ENCODE peak calls at places on chromosomes 11 and 22, in six cellular contexts. X, U, K, O, W and P are unnamed samples.

GRCh38 chr22:24455751-24456426 is 28.5 kb downstream of the ADORA2A start:
- DNase-seq in U (peak; percentile 55), X (no peak), W (no peak), K (no peak), O (no peak), P (no peak)

GRCh38 chr11:106088896-106089295 is 11.4 kb downstream of the AASDHPPT start:
- DNase-seq in X (no peak), K (no peak), U (no peak), O (no peak), W (no peak), P (no peak)

GRCh38 chr11:18229501-18229900 is 7.1 kb downstream of the SAA4 start:
- DNase-seq in X (no peak), W (no peak), O (no peak), U (no peak), K (peak; percentile 12), P (no peak)

GRCh38 chr11:46290598-46291309 is 13.3 kb downstream of the CREB3L1 start:
- DNase-seq in W (peak; percentile 91), X (peak; percentile 94), O (no peak), U (peak; percentile 99), K (peak; percentile 40), P (peak; percentile 91)

GRCh38 chr11:46914363-46914762 is 4.0 kb downstream of the LRP4 start:
- DNase-seq in O (no peak), K (no peak), W (no peak), X (no peak), U (no peak), P (no peak)

GRCh38 chr11:35295751-35296150 is 123.6 kb downstream of the SLC1A2 start:
- DNase-seq in O (no peak), W (no peak), X (no peak), U (no peak), K (no peak), P (no peak)

GRCh38 chr11:16799890-16800289 is 61.4 kb downstream of the C11orf58 start:
- DNase-seq in X (no peak), U (no peak), K (no peak), O (no peak), W (no peak), P (no peak)

GRCh38 chr22:19688301-19689290 is 25.7 kb upstream of the SEPTIN5 start:
- DNase-seq in O (no peak), K (peak; percentile 82), W (no peak), X (no peak), U (no peak), P (no peak)

DNA sequence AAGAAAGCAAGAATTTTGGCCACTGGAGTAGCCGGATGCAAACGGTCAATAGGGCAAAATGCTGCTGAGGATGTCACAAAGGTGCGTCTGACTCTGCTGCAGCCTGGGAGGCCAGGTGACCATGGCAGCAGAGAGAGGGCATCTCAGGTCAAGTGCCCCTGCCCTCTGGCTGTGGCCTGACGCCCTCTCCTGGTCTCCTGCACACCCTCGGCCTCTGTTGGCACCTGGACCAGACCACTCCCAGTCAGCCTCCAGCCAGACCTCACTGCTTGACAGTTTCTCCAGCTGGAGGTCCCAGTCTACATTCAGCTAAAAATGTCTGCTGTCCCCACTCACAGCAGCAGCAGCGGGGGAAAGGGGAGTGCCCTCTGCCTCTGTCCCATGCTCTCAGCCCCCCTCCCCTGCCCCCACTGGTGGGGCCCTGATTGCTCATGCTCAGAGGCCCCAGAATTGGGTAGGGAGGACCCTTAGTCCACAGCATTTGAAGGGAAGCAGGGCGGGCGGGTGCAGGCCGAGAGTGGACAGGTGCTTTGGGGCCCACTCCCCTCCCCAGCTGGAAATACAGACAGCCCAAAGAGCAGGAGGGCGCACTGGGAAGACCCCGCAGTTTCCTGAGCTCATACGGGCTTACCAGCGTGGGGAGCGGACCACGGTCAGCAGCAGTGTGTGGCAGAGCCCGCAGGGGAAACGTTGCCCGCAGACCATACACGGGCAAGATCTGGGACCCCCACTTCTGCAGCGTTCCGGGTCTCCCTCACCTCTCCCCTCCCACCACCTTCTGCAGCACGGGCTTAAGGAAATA is 1.6 kb upstream of the BRSK2 start:
- DNase-seq in X (no peak), W (peak; percentile 46), O (no peak), K (no peak), U (no peak), P (peak; percentile 13)
- TF ChIP-seq CTCF in X (no peak), W (no peak), O (no peak), K (no peak), U (no peak), P (no peak)

GRCh38 chr11:59106363-59107336 is at the start of gene FAM111B:
- DNase-seq in X (peak; percentile 47), U (peak; percentile 91), O (peak; percentile 95), K (no peak), W (peak; percentile 82), P (peak; percentile 96)

GRCh38 chr11:59097113-59097708 is 9.8 kb upstream of the FAM111B start:
- DNase-seq in W (peak; percentile 63), O (peak; percentile 5), K (peak; percentile 62), X (no peak), U (peak; percentile 69), P (peak; percentile 72)

DNA sequence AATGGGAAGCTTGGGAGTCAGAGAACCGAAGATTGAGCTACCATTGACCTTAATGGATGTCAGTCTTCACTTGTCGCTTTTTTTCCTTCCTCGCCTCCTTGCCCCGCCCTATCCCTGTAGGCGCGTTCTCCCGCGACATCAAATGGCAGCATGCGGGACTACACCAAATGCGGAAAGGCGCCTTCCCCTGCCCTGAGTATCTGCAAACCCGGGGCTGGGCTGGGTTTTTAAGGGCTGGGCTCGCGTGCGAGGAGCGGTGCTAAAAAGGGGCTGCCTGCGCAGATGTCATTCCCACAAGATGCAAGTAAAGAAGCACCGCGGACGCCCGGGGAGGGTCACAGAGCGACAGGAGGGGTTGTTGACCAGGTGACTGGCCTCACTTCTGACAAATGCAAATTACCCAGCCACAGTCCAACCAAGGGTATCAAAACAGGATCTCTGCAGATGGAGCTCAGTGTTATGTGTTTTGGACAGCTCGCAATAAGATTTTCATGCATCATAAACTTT is 4.7 kb upstream of the FAM111B start:
- DNase-seq in U (peak; percentile 46), W (peak; percentile 86), X (no peak), O (peak; percentile 10), K (no peak), P (peak; percentile 48)
- TF ChIP-seq CTCF in U (peak; percentile 45), W (no peak), X (peak; percentile 43), O (peak; percentile 39), K (no peak), P (peak; percentile 15)

GRCh38 chr22:36745301-36745995 is 30.5 kb downstream of the IFT27 start:
- DNase-seq in K (no peak), W (peak; percentile 4), X (no peak), U (no peak), O (no peak), P (peak; percentile 33)

GRCh38 chr22:36744413-36744765 is 31.5 kb downstream of the IFT27 start:
- DNase-seq in K (no peak), O (no peak), U (no peak), W (peak; percentile 6), X (no peak), P (no peak)

GRCh38 chr22:36743011-36743410 is 32.9 kb downstream of the IFT27 start:
- DNase-seq in X (no peak), O (no peak), W (peak; percentile 4), K (no peak), U (no peak), P (no peak)

GRCh38 chr22:36743591-36744412 is 32.1 kb downstream of the IFT27 start:
- DNase-seq in K (no peak), W (peak; percentile 9), O (no peak), U (no peak), X (no peak), P (no peak)

DNA sequence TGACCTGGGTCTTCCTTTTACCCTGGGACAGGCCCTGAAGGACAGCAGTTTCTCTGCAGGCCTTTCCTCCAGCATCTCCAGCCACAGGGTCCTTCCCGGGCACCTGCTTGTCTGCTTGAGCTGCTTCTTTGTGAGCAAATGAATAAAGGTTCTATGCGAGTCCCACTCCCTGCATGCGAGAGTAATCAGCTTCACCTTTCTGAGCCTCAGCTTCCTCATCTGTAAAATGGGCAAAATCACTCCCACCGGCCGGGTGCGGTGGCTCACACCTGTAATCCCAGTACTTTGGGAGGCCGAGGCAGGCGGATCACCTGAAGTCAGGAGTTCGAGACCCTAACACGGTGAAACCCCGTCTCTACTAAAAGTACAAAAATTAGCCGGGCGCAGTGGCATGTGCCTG is 31.1 kb downstream of the IFT27 start:
- DNase-seq in W (no peak), U (no peak), K (no peak), O (no peak), X (no peak), P (no peak)
- TF ChIP-seq CTCF in W (no peak), U (no peak), K (no peak), O (no peak), X (no peak), P (no peak)

GRCh38 chr11:61509058-61510029 is 795 bp downstream of the LRRC10B start:
- DNase-seq in U (peak; percentile 72), K (peak; percentile 91), O (peak; percentile 63), W (peak; percentile 80), X (no peak), P (no peak)
- TF ChIP-seq CTCF in U (peak; percentile 26), K (peak; percentile 55), O (peak; percentile 78), W (no peak), X (peak; percentile 44), P (no peak)

DNA sequence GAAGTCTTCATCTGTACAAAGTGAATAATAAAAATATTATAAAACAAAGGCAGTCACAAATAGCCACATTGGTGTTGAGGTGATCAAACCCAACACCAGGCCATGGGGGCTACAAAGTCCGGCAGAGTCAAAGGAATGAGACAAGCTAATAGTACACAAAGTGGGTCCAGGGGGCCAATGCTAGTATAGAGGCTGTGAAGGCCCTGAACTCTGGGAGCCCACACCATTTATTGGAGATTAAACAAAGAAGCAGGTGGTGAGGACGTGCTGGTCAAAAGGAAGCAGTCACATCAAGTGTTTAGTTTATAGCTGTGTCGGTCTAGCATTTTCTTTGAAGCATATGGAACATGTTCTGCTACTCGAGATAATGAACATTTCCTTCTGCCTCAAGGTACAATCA is 58.6 kb upstream of the CCT8L2 start:
- DNase-seq in O (no peak), X (no peak), U (no peak), W (no peak), K (no peak), P (no peak)
- TF ChIP-seq CTCF in O (no peak), X (no peak), U (no peak), W (no peak), K (no peak), P (no peak)

GRCh38 chr11:71301858-71302533 is 49.6 kb upstream of the SHANK2 start:
- DNase-seq in K (no peak), W (no peak), U (peak; percentile 15), X (no peak), O (no peak), P (no peak)

GRCh38 chr11:71304491-71304890 is 52.1 kb upstream of the SHANK2 start:
- DNase-seq in O (no peak), K (no peak), U (no peak), X (no peak), W (no peak), P (no peak)

GRCh38 chr11:71302534-71302909 is 50.1 kb upstream of the SHANK2 start:
- DNase-seq in O (no peak), U (peak; percentile 11), X (no peak), K (no peak), W (no peak), P (no peak)

GRCh38 chr11:71304045-71304444 is 51.7 kb upstream of the SHANK2 start:
- DNase-seq in U (no peak), O (no peak), W (no peak), X (no peak), K (no peak), P (no peak)

GRCh38 chr11:71302911-71303310 is 50.5 kb upstream of the SHANK2 start:
- DNase-seq in K (no peak), O (no peak), U (no peak), W (no peak), X (no peak), P (no peak)
- TF ChIP-seq CTCF in K (no peak), O (no peak), U (no peak), W (no peak), X (no peak), P (no peak)